ENCODE peak calls at places on chromosomes 5 and 9, in seven cellular contexts. K is heart right ventricle; D is WERI-Rb-1; H is effector memory CD4-positive, alpha-beta T cell; X is fibroblast of lung; V is CD4-positive, alpha-beta memory T cell; B is adrenal gland. Y is an unnamed sample.

GRCh38 chr9:33125871-33126822 is 41.0 kb downstream of the B4GALT1 start:
- DNase-seq in K (no peak), D (peak; percentile 55), H (no peak), X (peak; percentile 33), V (no peak), B (peak; percentile 34), Y (peak; percentile 11)

GRCh38 chr5:82164957-82165698 is 113.0 kb downstream of the RPS23 start:
- DNase-seq in K (no peak), D (peak; percentile 74), H (no peak), X (peak; percentile 73), V (no peak), B (no peak), Y (peak; percentile 63)

GRCh38 chr9:132509921-132510874 is 72.2 kb upstream of the BARHL1 start:
- DNase-seq in K (no peak), D (no peak), H (no peak), X (peak; percentile 11), V (no peak), B (no peak), Y (no peak)

GRCh38 chr9:131747352-131747751 is 7.5 kb upstream of the RAPGEF1 start:
- DNase-seq in K (no peak), D (peak; percentile 30), H (no peak), X (peak; percentile 74), V (peak; percentile 57), B (no peak), Y (no peak)

GRCh38 chr9:86891886-86892437 is 55.3 kb downstream of the GAS1 start:
- DNase-seq in K (no peak), D (no peak), H (no peak), X (peak; percentile 60), V (no peak), B (no peak), Y (no peak)

GRCh38 chr5:16615737-16616535 is 861 bp downstream of the RETREG1 start:
- DNase-seq in K (no peak), D (no peak), H (no peak), X (no peak), V (peak; percentile 19), B (no peak), Y (no peak)

GRCh38 chr5:73692166-73692640 is 66.2 kb downstream of the ARHGEF28 start:
- DNase-seq in K (no peak), D (no peak), H (no peak), X (peak; percentile 65), V (no peak), B (no peak), Y (peak; percentile 79)

GRCh38 chr9:134163374-134164196 is 779 bp downstream of the RNU6ATAC start:
- DNase-seq in K (peak; percentile 57), D (no peak), H (peak; percentile 53), X (peak; percentile 51), V (peak; percentile 74), B (peak; percentile 77), Y (no peak)

GRCh38 chr9:7690007-7690406 is 109.6 kb downstream of the DMAC1 start:
- DNase-seq in K (no peak), D (no peak), H (no peak), X (no peak), V (no peak), B (no peak), Y (no peak)

GRCh38 chr9:124449381-124450151 is 685 bp upstream of the ADGRD2 start:
- DNase-seq in K (no peak), D (no peak), H (no peak), X (no peak), V (no peak), B (peak; percentile 6), Y (no peak)

GRCh38 chr9:124452326-124452725 is 2.1 kb downstream of the ADGRD2 start:
- DNase-seq in K (no peak), D (no peak), H (no peak), X (no peak), V (no peak), B (peak; percentile 7), Y (no peak)

GRCh38 chr9:124452841-124453585 is 2.8 kb downstream of the ADGRD2 start:
- DNase-seq in K (no peak), D (no peak), H (no peak), X (no peak), V (no peak), B (no peak), Y (no peak)

GRCh38 chr9:124450241-124450924 is at the start of gene ADGRD2:
- DNase-seq in K (no peak), D (no peak), H (no peak), X (peak; percentile 28), V (no peak), B (peak; percentile 38), Y (no peak)

DNA sequence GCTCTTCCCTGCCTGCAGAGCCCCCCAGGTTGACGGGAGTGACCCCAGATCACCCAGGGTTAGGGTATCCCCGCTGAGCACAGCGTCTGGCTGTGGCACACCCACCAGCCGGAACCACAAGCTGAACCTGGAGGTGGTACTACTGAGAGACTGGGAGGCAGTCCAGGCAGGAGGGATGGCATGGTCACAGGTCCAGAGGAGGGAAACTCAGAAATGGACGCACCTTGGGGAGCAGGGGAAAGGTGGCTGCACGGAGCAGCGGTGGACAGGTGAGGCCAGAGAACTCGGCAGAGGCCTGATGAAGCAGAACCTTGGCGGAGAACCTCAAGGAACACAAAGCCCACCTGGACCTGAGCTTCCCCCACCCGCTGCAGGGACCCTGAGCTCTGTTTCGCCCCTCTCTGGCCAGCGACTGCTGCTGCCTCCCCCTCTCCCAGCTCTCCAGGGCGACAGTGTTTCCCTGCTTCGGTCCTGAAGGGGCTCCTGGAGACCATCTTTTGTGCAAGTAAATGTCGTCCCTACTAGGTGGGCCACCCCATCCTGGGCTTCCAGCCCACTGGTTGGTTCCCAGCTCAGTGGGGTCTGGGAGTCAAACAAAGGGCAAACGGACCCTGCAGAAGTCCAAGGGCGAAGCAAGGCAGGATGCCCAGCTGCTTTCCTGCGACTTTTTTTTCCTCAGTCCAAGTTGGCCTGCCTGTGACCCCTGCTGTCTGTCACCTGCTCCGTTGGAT is 845 bp downstream of the ADGRD2 start:
- DNase-seq in K (no peak), D (no peak), H (no peak), X (no peak), V (no peak), B (no peak), Y (no peak)
- H3K4me3 ChIP-seq in K (no peak overlapping the region), D (no peak overlapping the region), H (no peak overlapping the region), X (no peak overlapping the region), V (no peak overlapping the region), B (no peak overlapping the region), Y (no peak overlapping the region)

DNA sequence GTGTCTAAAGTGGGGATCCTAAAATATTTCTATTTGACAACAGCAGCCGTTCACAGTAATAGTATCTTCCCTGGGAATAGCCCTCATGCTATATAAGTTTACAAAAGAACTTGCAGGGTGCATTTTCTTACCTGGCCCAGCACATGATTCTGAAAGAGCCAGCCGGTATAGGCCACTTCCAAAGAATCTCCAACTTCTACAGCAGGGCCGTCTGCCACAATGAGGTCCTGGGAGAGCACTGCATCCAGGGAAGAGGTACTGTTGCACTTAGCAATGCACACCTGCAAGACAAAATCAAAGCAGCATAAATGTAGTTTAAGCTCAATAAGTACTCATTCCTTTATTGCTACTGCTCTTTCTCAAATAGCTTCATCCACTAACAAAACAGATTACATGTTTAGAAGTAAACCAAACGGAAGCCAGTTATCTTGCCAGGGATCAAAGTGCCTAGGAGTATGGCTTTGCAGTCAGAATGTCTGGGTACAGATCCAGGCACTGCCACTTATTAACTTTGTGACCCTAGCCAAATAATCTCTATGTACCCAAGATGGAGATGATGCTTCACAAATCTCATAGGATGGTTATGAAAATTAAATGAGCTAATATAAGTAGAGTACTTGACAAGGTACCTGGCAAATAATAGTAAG is 21.3 kb downstream of the FKBP15 start:
- DNase-seq in K (no peak), D (no peak), H (no peak), X (no peak), V (no peak), B (no peak), Y (no peak)
- H3K36me3 ChIP-seq in K (no peaks in the 10 kb centered on the region), D (peaks cover 43% of the 10 kb centered on the region), H (peaks cover 57% of the 10 kb centered on the region), X (peaks cover 3% of the 10 kb centered on the region), V (peaks cover 48% of the 10 kb centered on the region), B (peaks cover 67% of the 10 kb centered on the region), Y (peaks cover 33% of the 10 kb centered on the region)

GRCh38 chr9:130299785-130300615 is 34.4 kb downstream of the HMCN2 start:
- DNase-seq in K (no peak), D (no peak), H (no peak), X (no peak), V (no peak), B (no peak), Y (peak; percentile 24)
- H3K27me3 ChIP-seq in K (no peaks in the 10 kb centered on the region), D (no peaks in the 10 kb centered on the region), H (no peaks in the 10 kb centered on the region), X (peaks cover 16% of the 10 kb centered on the region), V (peaks cover 3% of the 10 kb centered on the region), B (no peaks in the 10 kb centered on the region), Y (no peaks in the 10 kb centered on the region)

GRCh38 chr5:140557136-140557805 is at the start of gene SRA1:
- DNase-seq in K (peak; percentile 94), D (peak; percentile 92), H (peak; percentile 84), X (peak; percentile 88), V (peak; percentile 75), B (peak; percentile 95), Y (peak; percentile 96)

GRCh38 chr5:140556438-140556837 is 835 bp downstream of the SRA1 start:
- DNase-seq in K (no peak), D (no peak), H (no peak), X (peak; percentile 57), V (no peak), B (no peak), Y (no peak)

GRCh38 chr5:140555747-140556312 is 1.4 kb downstream of the SRA1 start:
- DNase-seq in K (no peak), D (no peak), H (no peak), X (no peak), V (no peak), B (no peak), Y (no peak)

GRCh38 chr5:140558542-140558941 is 1.3 kb upstream of the SRA1 start:
- DNase-seq in K (no peak), D (no peak), H (no peak), X (no peak), V (no peak), B (no peak), Y (no peak)

GRCh38 chr5:140557965-140558364 is 692 bp upstream of the SRA1 start:
- DNase-seq in K (no peak), D (no peak), H (no peak), X (no peak), V (no peak), B (no peak), Y (no peak)
- H3K4me3 ChIP-seq in K (no peak overlapping the region), D (peak overlapping the region; percentile 83), H (no peak overlapping the region), X (no peak overlapping the region), V (no peak overlapping the region), B (no peak overlapping the region), Y (peak overlapping the region; percentile 90)

GRCh38 chr5:75045071-75045470 is 7.3 kb downstream of the GCNT4 start:
- DNase-seq in K (no peak), D (no peak), H (no peak), X (no peak), V (no peak), B (no peak), Y (no peak)
- H3K36me3 ChIP-seq in K (no peaks in the 10 kb centered on the region), D (no peaks in the 10 kb centered on the region), H (peaks cover 6% of the 10 kb centered on the region), X (no peaks in the 10 kb centered on the region), V (peaks cover 10% of the 10 kb centered on the region), B (no peaks in the 10 kb centered on the region), Y (no peaks in the 10 kb centered on the region)